ENCODE peak calls at places on chromosomes 11 and 22, in six cellular contexts. M, P, X, D, K and T are unnamed samples.

GRCh38 chr11:121615506-121615905 is 162.7 kb upstream of the SORL1-AS1 start:
- DNase-seq in M (no peak), D (no peak), P (no peak), K (no peak), X (no peak), T (no peak)

GRCh38 chr22:23509571-23510302 is 70.4 kb downstream of the IGLL1 start:
- DNase-seq in D (no peak), P (no peak), X (no peak), K (no peak), M (no peak), T (no peak)

GRCh38 chr11:78954261-78954660 is 379.6 kb upstream of the NARS2 start:
- DNase-seq in M (no peak), X (no peak), D (no peak), K (no peak), P (no peak), T (no peak)

GRCh38 chr11:24747275-24748251 is 250.7 kb downstream of the LUZP2 start:
- DNase-seq in P (no peak), M (no peak), X (no peak), K (no peak), D (no peak), T (no peak)

GRCh38 chr11:97336064-97336463 is 946.3 kb downstream of the JRKL start:
- DNase-seq in P (no peak), D (no peak), M (no peak), K (no peak), X (no peak), T (no peak)

GRCh38 chr11:126104420-126104819 is 41.8 kb upstream of the CDON start:
- DNase-seq in K (peak; percentile 78), P (no peak), M (no peak), X (no peak), D (no peak), T (no peak)

GRCh38 chr11:68040121-68040956 is 1.5 kb downstream of the TCIRG1 start:
- DNase-seq in X (peak; percentile 79), P (peak; percentile 88), M (peak; percentile 21), K (peak; percentile 61), D (peak; percentile 51), T (peak; percentile 95)

GRCh38 chr11:96228472-96228871 is 114.5 kb downstream of the MAML2 start:
- DNase-seq in K (no peak), D (no peak), X (peak; percentile 68), M (no peak), P (no peak), T (no peak)

GRCh38 chr11:23310276-23310675 is 450.0 kb upstream of the CCDC179 start:
- DNase-seq in P (no peak), K (no peak), X (no peak), M (no peak), D (no peak), T (no peak)

GRCh38 chr11:97964332-97965004 is 1056.3 kb upstream of the CNTN5 start:
- DNase-seq in D (peak; percentile 51), M (no peak), K (no peak), X (no peak), P (no peak), T (no peak)

GRCh38 chr22:48489551-48490512 is 1337.8 kb downstream of the BRD1 start:
- DNase-seq in M (no peak), D (no peak), X (no peak), P (no peak), K (peak; percentile 62), T (no peak)

GRCh38 chr22:29396126-29396525 is 7.8 kb upstream of the AP1B1 start:
- DNase-seq in X (no peak), K (no peak), M (no peak), P (no peak), D (no peak), T (no peak)

GRCh38 chr22:20062766-20063083 is 17.3 kb upstream of the DGCR8 start:
- DNase-seq in P (no peak), X (no peak), M (no peak), K (no peak), D (no peak), T (no peak)

GRCh38 chr11:95688501-95689222 is 100.9 kb downstream of the FAM76B start:
- DNase-seq in D (no peak), K (no peak), M (no peak), X (no peak), P (no peak), T (no peak)

GRCh38 chr11:122215244-122215992 is 99.4 kb upstream of the BLID start:
- DNase-seq in P (peak; percentile 41), M (no peak), X (peak; percentile 29), K (peak; percentile 89), D (peak; percentile 24), T (peak; percentile 35)

GRCh38 chr11:94545641-94546470 is 2.1 kb downstream of the FUT4 start:
- DNase-seq in P (no peak), D (no peak), M (no peak), X (no peak), K (no peak), T (no peak)

GRCh38 chr11:35477871-35478270 is 47.5 kb downstream of the PAMR1 start:
- DNase-seq in D (no peak), P (no peak), K (no peak), M (no peak), X (no peak), T (no peak)

GRCh38 chr11:91296628-91297027 is 928.0 kb upstream of the FAT3 start:
- DNase-seq in D (no peak), P (no peak), K (no peak), M (no peak), X (no peak), T (no peak)

GRCh38 chr11:95092549-95093324 is 3.1 kb downstream of the ENDOD1 start:
- DNase-seq in K (no peak), M (no peak), D (peak; percentile 38), P (no peak), X (peak; percentile 85), T (no peak)

GRCh38 chr11:71301046-71301857 is 48.9 kb upstream of the SHANK2 start:
- DNase-seq in D (no peak), X (no peak), M (no peak), K (peak; percentile 45), P (no peak), T (no peak)

GRCh38 chr11:15906481-15907035 is 449.8 kb downstream of the SOX6 start:
- DNase-seq in P (no peak), M (no peak), D (no peak), X (no peak), K (no peak), T (no peak)

GRCh38 chr11:120236169-120237107 is 3.5 kb upstream of the POU2F3 start:
- DNase-seq in P (no peak), X (no peak), K (no peak), D (peak; percentile 36), M (no peak), T (no peak)
- TF ChIP-seq POLR2A in P (peak; percentile 91), X (peak; percentile 53), K (no peak), D (peak; percentile 99), M (no peak), T (peak; percentile 91)

DNA sequence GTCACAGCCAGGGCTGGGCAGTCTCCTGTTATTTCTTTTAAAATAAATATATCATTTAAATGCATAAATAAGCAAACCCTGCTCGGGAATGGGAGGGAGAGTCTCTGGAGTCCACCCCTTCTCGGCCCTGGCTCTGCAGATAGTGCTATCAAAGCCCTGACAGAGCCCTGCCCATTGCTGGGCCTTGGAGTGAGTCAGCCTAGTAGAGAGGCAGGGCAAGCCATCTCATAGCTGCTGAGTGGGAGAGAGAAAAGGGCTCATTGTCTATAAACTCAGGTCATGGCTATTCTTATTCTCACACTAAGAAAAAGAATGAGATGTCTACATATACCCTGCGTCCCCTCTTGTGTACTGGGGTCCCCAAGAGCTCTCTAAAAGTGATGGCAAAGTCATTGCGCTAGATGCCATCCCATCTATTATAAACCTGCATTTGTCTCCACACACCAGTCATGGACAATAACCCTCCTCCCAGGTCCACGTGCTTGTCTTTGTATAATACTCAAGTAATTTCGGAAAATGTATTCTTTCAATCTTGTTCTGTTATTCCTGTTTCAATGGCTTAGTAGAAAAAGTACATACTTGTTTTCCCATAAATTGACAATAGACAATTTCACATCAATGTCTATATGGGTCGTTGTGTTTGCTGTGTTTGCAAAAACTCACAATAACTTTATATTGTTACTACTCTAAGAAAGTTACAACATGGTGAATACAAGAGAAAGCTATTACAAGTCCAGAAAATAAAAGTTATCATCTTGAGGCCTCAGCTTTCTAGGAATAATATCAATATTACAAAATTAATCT is 13.4 kb downstream of the OR51B4 start:
- DNase-seq in X (no peak), M (no peak), K (no peak), P (no peak), D (peak; percentile 74), T (no peak)
- TF ChIP-seq POLR2AphosphoS5 in X (no peak), M (no peak), K (no peak), P (no peak), D (peak; percentile 96), T (no peak)

GRCh38 chr11:8067929-8068575 is 13.0 kb upstream of the TUB start:
- DNase-seq in M (no peak), X (no peak), D (no peak), K (peak; percentile 41), P (no peak), T (no peak)
- TF ChIP-seq TAF1 in M (no peak), X (no peak), D (no peak), K (no peak), P (no peak), T (no peak)

GRCh38 chr11:9568854-9569587 is 4.4 kb upstream of the WEE1 start:
- DNase-seq in D (no peak), X (peak; percentile 97), M (no peak), K (no peak), P (no peak), T (no peak)
- TF ChIP-seq POLR2A in D (no peak), X (peak; percentile 83), M (no peak), K (peak; percentile 47), P (no peak), T (no peak)

GRCh38 chr11:2321311-2321683 is 19.5 kb downstream of the TSPAN32 start:
- DNase-seq in X (no peak), M (no peak), P (no peak), D (no peak), K (no peak), T (no peak)

GRCh38 chr11:2320591-2321310 is 18.9 kb downstream of the TSPAN32 start:
- DNase-seq in K (no peak), P (no peak), M (no peak), D (no peak), X (no peak), T (no peak)

GRCh38 chr11:2318707-2319106 is 16.9 kb downstream of the TSPAN32 start:
- DNase-seq in K (no peak), X (no peak), M (no peak), D (no peak), P (no peak), T (no peak)

GRCh38 chr11:2318123-2318522 is 16.3 kb downstream of the TSPAN32 start:
- DNase-seq in X (no peak), P (no peak), K (no peak), D (no peak), M (no peak), T (no peak)

DNA sequence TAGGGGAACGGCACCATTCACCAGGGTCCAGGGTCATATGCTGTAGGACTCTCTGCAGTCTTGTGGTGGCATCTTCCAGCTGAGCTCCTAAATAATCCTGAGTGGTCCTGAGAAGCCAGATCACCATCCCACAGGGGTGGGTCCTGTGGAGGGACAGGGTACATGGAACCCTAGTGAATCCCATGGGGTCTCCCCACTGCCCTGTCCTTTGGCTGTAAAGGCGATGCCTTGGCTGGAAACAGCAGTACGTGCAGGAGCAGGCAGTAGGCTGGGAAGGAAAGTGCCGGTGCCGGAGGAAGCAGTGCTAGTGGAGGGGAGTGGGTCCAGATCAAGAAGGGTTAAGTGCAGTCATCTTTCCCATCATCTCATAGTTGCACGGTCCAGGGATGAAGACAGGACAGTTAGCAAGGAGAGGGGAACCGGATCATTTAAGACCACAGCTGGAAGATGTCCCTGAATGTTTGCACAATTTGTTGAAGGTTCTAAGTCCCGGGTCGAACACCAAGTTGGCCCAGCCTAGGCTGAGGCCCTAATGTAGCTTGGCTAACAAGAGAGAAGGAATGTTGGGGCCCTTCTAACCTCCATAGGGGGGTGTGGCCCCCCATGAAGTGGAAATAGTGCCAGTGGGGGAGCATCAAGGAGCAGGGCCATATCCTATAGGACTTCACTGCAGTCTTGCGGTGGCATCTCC is 18.1 kb downstream of the TSPAN32 start:
- DNase-seq in P (no peak), M (no peak), D (no peak), K (no peak), X (no peak), T (no peak)
- TF ChIP-seq POLR2AphosphoS5 in P (no peak), M (no peak), D (no peak), K (no peak), X (no peak), T (no peak)